ENCODE peak calls at places on chromosomes 5 and 9, in four cellular contexts. One of them, this sample, is unnamed.

GRCh38 chr9:114287001-114287762 is 35.7 kb upstream of the ORM1 start:
- DNase-seq in mesendoderm: no peak
- DNase-seq in IMR-90: no peak
- DNase-seq in H1: no peak
- DNase-seq in this sample: peak; percentile 29

GRCh38 chr9:113274474-113275146 is 762 bp downstream of the CDC26 start:
- DNase-seq in mesendoderm: peak; percentile 77
- DNase-seq in IMR-90: peak; percentile 64
- DNase-seq in H1: no peak
- DNase-seq in this sample: no peak

GRCh38 chr5:60404171-60404570 is 295.8 kb downstream of the DEPDC1B start:
- DNase-seq in mesendoderm: no peak
- DNase-seq in IMR-90: no peak
- DNase-seq in H1: no peak
- DNase-seq in this sample: no peak

GRCh38 chr5:95846554-95847260 is 24.2 kb upstream of the GLRX start:
- DNase-seq in mesendoderm: peak; percentile 76
- DNase-seq in IMR-90: peak; percentile 79
- DNase-seq in H1: no peak
- DNase-seq in this sample: peak; percentile 65

GRCh38 chr5:77292026-77292757 is 81.7 kb downstream of the PDE8B start:
- DNase-seq in mesendoderm: no peak
- DNase-seq in IMR-90: peak; percentile 68
- DNase-seq in H1: no peak
- DNase-seq in this sample: no peak

GRCh38 chr5:132427285-132428146 is 58.0 kb downstream of the SLC22A5 start:
- DNase-seq in mesendoderm: peak; percentile 70
- DNase-seq in IMR-90: no peak
- DNase-seq in H1: no peak
- DNase-seq in this sample: no peak

GRCh38 chr5:131303537-131303936 is 39.7 kb downstream of the CDC42SE2 start:
- DNase-seq in mesendoderm: no peak
- DNase-seq in IMR-90: peak; percentile 74
- DNase-seq in H1: no peak
- DNase-seq in this sample: no peak

GRCh38 chr5:62731011-62731410 is 152.4 kb downstream of the LRRC70 start:
- DNase-seq in mesendoderm: no peak
- DNase-seq in IMR-90: no peak
- DNase-seq in H1: no peak
- DNase-seq in this sample: no peak

GRCh38 chr9:34659592-34660253 is 2.7 kb downstream of the CCL27 start:
- DNase-seq in mesendoderm: no peak
- DNase-seq in IMR-90: peak; percentile 55
- DNase-seq in H1: no peak
- DNase-seq in this sample: no peak

GRCh38 chr5:138330813-138331448 is 673 bp downstream of the CDC25C start:
- DNase-seq in mesendoderm: peak; percentile 56
- DNase-seq in IMR-90: no peak
- DNase-seq in H1: no peak
- DNase-seq in this sample: no peak

GRCh38 chr5:37867634-37868033 is 27.8 kb upstream of the GDNF start:
- DNase-seq in mesendoderm: peak; percentile 33
- DNase-seq in IMR-90: peak; percentile 76
- DNase-seq in H1: no peak
- DNase-seq in this sample: no peak

GRCh38 chr9:84808416-84808815 is 138.9 kb downstream of the NTRK2 start:
- DNase-seq in mesendoderm: no peak
- DNase-seq in IMR-90: no peak
- DNase-seq in H1: no peak
- DNase-seq in this sample: no peak

GRCh38 chr5:14138608-14139540 is 4.3 kb upstream of the TRIO start:
- DNase-seq in mesendoderm: no peak
- DNase-seq in IMR-90: no peak
- DNase-seq in H1: no peak
- DNase-seq in this sample: no peak

GRCh38 chr5:12757035-12757434 is 852.8 kb upstream of the CTNND2 start:
- DNase-seq in mesendoderm: peak; percentile 15
- DNase-seq in IMR-90: no peak
- DNase-seq in H1: no peak
- DNase-seq in this sample: no peak

GRCh38 chr5:163377982-163378381 is 59.4 kb upstream of the CCNG1 start:
- DNase-seq in mesendoderm: no peak
- DNase-seq in IMR-90: no peak
- DNase-seq in H1: no peak
- DNase-seq in this sample: peak; percentile 32

GRCh38 chr9:120839146-120839545 is 3.6 kb downstream of the PSMD5 start:
- DNase-seq in mesendoderm: peak; percentile 81
- DNase-seq in IMR-90: peak; percentile 44
- DNase-seq in H1: no peak
- DNase-seq in this sample: no peak

GRCh38 chr5:74056789-74057164 is 430.8 kb downstream of the ARHGEF28 start:
- DNase-seq in mesendoderm: peak; percentile 69
- DNase-seq in IMR-90: peak; percentile 33
- DNase-seq in H1: no peak
- DNase-seq in this sample: no peak

GRCh38 chr9:89603629-89604462 is 966 bp upstream of the GADD45G start:
- DNase-seq in mesendoderm: peak; percentile 92
- DNase-seq in IMR-90: peak; percentile 11
- DNase-seq in H1: peak; percentile 86
- DNase-seq in this sample: peak; percentile 91

GRCh38 chr5:57066921-57067914 is 106.6 kb upstream of the GPBP1 start:
- DNase-seq in mesendoderm: no peak
- DNase-seq in IMR-90: peak; percentile 32
- DNase-seq in H1: no peak
- DNase-seq in this sample: no peak

GRCh38 chr9:95486318-95486717 is 30.5 kb downstream of the PTCH1 start:
- DNase-seq in mesendoderm: no peak
- DNase-seq in IMR-90: no peak
- DNase-seq in H1: no peak
- DNase-seq in this sample: no peak

GRCh38 chr9:113299800-113300292 is 3.3 kb downstream of the RNF183 start:
- DNase-seq in mesendoderm: no peak
- DNase-seq in IMR-90: no peak
- DNase-seq in H1: no peak
- DNase-seq in this sample: no peak

GRCh38 chr5:7663808-7664207 is 187.1 kb downstream of the CFAP90 start:
- DNase-seq in mesendoderm: no peak
- DNase-seq in IMR-90: no peak
- DNase-seq in H1: peak; percentile 5
- DNase-seq in this sample: no peak

GRCh38 chr5:176817864-176818377 is 7.6 kb downstream of the UNC5A start:
- DNase-seq in mesendoderm: peak; percentile 73
- DNase-seq in IMR-90: no peak
- DNase-seq in H1: no peak
- DNase-seq in this sample: peak; percentile 81

GRCh38 chr9:122389799-122390481 is 19.1 kb downstream of the PTGS1 start:
- DNase-seq in mesendoderm: no peak
- DNase-seq in IMR-90: no peak
- DNase-seq in H1: no peak
- DNase-seq in this sample: peak; percentile 49

GRCh38 chr5:74625742-74626241 is 14.7 kb downstream of the ENC1 start:
- DNase-seq in mesendoderm: peak; percentile 94
- DNase-seq in IMR-90: no peak
- DNase-seq in H1: no peak
- DNase-seq in this sample: peak; percentile 45

GRCh38 chr5:176784218-176785165 is 25.9 kb upstream of the UNC5A start:
- DNase-seq in mesendoderm: peak; percentile 84
- DNase-seq in IMR-90: peak; percentile 78
- DNase-seq in H1: no peak
- DNase-seq in this sample: peak; percentile 64

GRCh38 chr5:110339399-110339798 is 387.1 kb downstream of the TMEM232 start:
- DNase-seq in mesendoderm: no peak
- DNase-seq in IMR-90: no peak
- DNase-seq in H1: no peak
- DNase-seq in this sample: no peak

GRCh38 chr9:70285246-70285645 is 26.5 kb downstream of the SMC5 start:
- DNase-seq in mesendoderm: no peak
- DNase-seq in IMR-90: peak; percentile 73
- DNase-seq in H1: no peak
- DNase-seq in this sample: no peak

GRCh38 chr9:81748091-81748490 is 58.7 kb upstream of the TLE1 start:
- DNase-seq in mesendoderm: no peak
- DNase-seq in IMR-90: no peak
- DNase-seq in H1: no peak
- DNase-seq in this sample: no peak

GRCh38 chr5:36777105-36777757 is 99.3 kb upstream of the NIPBL start:
- DNase-seq in mesendoderm: peak; percentile 80
- DNase-seq in IMR-90: peak; percentile 27
- DNase-seq in H1: peak; percentile 5
- DNase-seq in this sample: peak; percentile 51

GRCh38 chr9:121895836-121896544 is 197.1 kb downstream of the TTLL11 start:
- DNase-seq in mesendoderm: peak; percentile 51
- DNase-seq in IMR-90: peak; percentile 71
- DNase-seq in H1: no peak
- DNase-seq in this sample: no peak

GRCh38 chr5:169805527-169805934 is 168.5 kb downstream of the DOCK2 start:
- DNase-seq in mesendoderm: no peak
- DNase-seq in IMR-90: peak; percentile 61
- DNase-seq in H1: no peak
- DNase-seq in this sample: peak; percentile 45

GRCh38 chr9:98890256-98890655 is 53.5 kb upstream of the COL15A1 start:
- DNase-seq in mesendoderm: no peak
- DNase-seq in IMR-90: no peak
- DNase-seq in H1: no peak
- DNase-seq in this sample: no peak

GRCh38 chr5:178163772-178164735 is 10.4 kb upstream of the NHP2 start:
- DNase-seq in mesendoderm: peak; percentile 87
- DNase-seq in IMR-90: peak; percentile 52
- DNase-seq in H1: no peak
- DNase-seq in this sample: peak; percentile 93

GRCh38 chr5:178162481-178162880 is 8.8 kb upstream of the NHP2 start:
- DNase-seq in mesendoderm: no peak
- DNase-seq in IMR-90: no peak
- DNase-seq in H1: no peak
- DNase-seq in this sample: no peak

GRCh38 chr5:178160176-178160575 is 6.5 kb upstream of the NHP2 start:
- DNase-seq in mesendoderm: no peak
- DNase-seq in IMR-90: no peak
- DNase-seq in H1: no peak
- DNase-seq in this sample: no peak

GRCh38 chr5:178165585-178165984 is 11.9 kb upstream of the NHP2 start:
- DNase-seq in mesendoderm: no peak
- DNase-seq in IMR-90: no peak
- DNase-seq in H1: no peak
- DNase-seq in this sample: no peak
- H3K56ac ChIP-seq in mesendoderm: no peak overlapping the region
- H3K56ac ChIP-seq in IMR-90: no peak overlapping the region
- H3K56ac ChIP-seq in H1: no peak overlapping the region
- H3K56ac ChIP-seq in this sample: no peak overlapping the region

GRCh38 chr5:1524799-1525623 is 1.3 kb upstream of the LPCAT1 start:
- DNase-seq in mesendoderm: no peak
- DNase-seq in IMR-90: no peak
- DNase-seq in H1: no peak
- DNase-seq in this sample: no peak

GRCh38 chr5:1526681-1527131 is 2.9 kb upstream of the LPCAT1 start:
- DNase-seq in mesendoderm: no peak
- DNase-seq in IMR-90: no peak
- DNase-seq in H1: no peak
- DNase-seq in this sample: no peak

GRCh38 chr5:1524481-1524798 is 680 bp upstream of the LPCAT1 start:
- DNase-seq in mesendoderm: no peak
- DNase-seq in IMR-90: no peak
- DNase-seq in H1: no peak
- DNase-seq in this sample: peak; percentile 44

GRCh38 chr5:1526151-1526631 is 2.4 kb upstream of the LPCAT1 start:
- DNase-seq in mesendoderm: no peak
- DNase-seq in IMR-90: no peak
- DNase-seq in H1: no peak
- DNase-seq in this sample: no peak

DNA sequence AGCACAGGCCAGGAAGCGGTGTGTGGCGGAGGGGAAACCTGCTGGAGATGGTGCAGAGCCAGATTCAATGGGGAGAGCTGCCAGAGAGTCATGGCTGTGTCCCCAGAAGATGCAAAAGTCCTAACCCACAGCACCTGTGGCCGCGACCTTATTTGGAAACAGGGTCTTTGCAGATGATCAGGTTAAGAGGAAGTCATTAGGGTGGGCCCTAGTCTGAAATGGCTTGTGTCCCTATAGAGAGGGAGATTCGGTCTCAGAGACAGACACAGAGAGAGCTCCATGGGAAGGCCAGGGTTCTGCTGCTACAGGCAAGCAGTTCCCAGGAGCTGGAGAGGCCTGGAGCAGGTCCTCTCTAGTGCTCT is 1.8 kb upstream of the LPCAT1 start:
- DNase-seq in mesendoderm: no peak
- DNase-seq in IMR-90: no peak
- DNase-seq in H1: no peak
- DNase-seq in this sample: peak; percentile 20
- H3K56ac ChIP-seq in mesendoderm: no peak overlapping the region
- H3K56ac ChIP-seq in IMR-90: no peak overlapping the region
- H3K56ac ChIP-seq in H1: no peak overlapping the region
- H3K56ac ChIP-seq in this sample: no peak overlapping the region

GRCh38 chr9:133417541-133418461 is at the start of gene REXO4:
- DNase-seq in mesendoderm: peak; percentile 98
- DNase-seq in IMR-90: peak; percentile 85
- DNase-seq in H1: peak; percentile 86
- DNase-seq in this sample: peak; percentile 93
- H3K56ac ChIP-seq in mesendoderm: peak within 1 kb of the TSS; percentile 94
- H3K56ac ChIP-seq in IMR-90: peak within 1 kb of the TSS; percentile 89
- H3K56ac ChIP-seq in H1: peak within 1 kb of the TSS; percentile 85
- H3K56ac ChIP-seq in this sample: no peak within 1 kb of the TSS

GRCh38 chr5:172939561-172939960 is 19.7 kb upstream of the RPL26L1 start:
- DNase-seq in mesendoderm: peak; percentile 42
- DNase-seq in IMR-90: peak; percentile 39
- DNase-seq in H1: no peak
- DNase-seq in this sample: no peak

GRCh38 chr5:172941067-172941516 is 18.1 kb upstream of the RPL26L1 start:
- DNase-seq in mesendoderm: no peak
- DNase-seq in IMR-90: no peak
- DNase-seq in H1: no peak
- DNase-seq in this sample: no peak

GRCh38 chr5:172939045-172939444 is 20.2 kb upstream of the RPL26L1 start:
- DNase-seq in mesendoderm: peak; percentile 88
- DNase-seq in IMR-90: peak; percentile 55
- DNase-seq in H1: no peak
- DNase-seq in this sample: peak; percentile 75

GRCh38 chr5:172942556-172942955 is 16.7 kb upstream of the RPL26L1 start:
- DNase-seq in mesendoderm: no peak
- DNase-seq in IMR-90: no peak
- DNase-seq in H1: no peak
- DNase-seq in this sample: no peak

GRCh38 chr5:172940242-172941066 is 18.8 kb upstream of the RPL26L1 start:
- DNase-seq in mesendoderm: no peak
- DNase-seq in IMR-90: no peak
- DNase-seq in H1: no peak
- DNase-seq in this sample: no peak
- H3K56ac ChIP-seq in mesendoderm: no peak overlapping the region
- H3K56ac ChIP-seq in IMR-90: no peak overlapping the region
- H3K56ac ChIP-seq in H1: no peak overlapping the region
- H3K56ac ChIP-seq in this sample: no peak overlapping the region

GRCh38 chr9:124762633-124763032 is 8.5 kb downstream of the NR6A1 start:
- DNase-seq in mesendoderm: no peak
- DNase-seq in IMR-90: no peak
- DNase-seq in H1: no peak
- DNase-seq in this sample: no peak
- H3K56ac ChIP-seq in mesendoderm: no peak overlapping the region
- H3K56ac ChIP-seq in IMR-90: no peak overlapping the region
- H3K56ac ChIP-seq in H1: no peak overlapping the region
- H3K56ac ChIP-seq in this sample: no peak overlapping the region

GRCh38 chr5:156378159-156378558 is 51.2 kb downstream of the SGCD start:
- DNase-seq in mesendoderm: no peak
- DNase-seq in IMR-90: no peak
- DNase-seq in H1: no peak
- DNase-seq in this sample: no peak
- H3K56ac ChIP-seq in mesendoderm: no peak overlapping the region
- H3K56ac ChIP-seq in IMR-90: no peak overlapping the region
- H3K56ac ChIP-seq in H1: no peak overlapping the region
- H3K56ac ChIP-seq in this sample: no peak overlapping the region

This sample was measured in H9.